ENCODE peak calls at places on chromosomes 16 and 17, in four cellular contexts. T, W, B and K are unnamed samples.

GRCh38 chr17:76447931-76448652 is 4.9 kb downstream of the UBE2O start:
- DNase-seq in T (peak), W (no peak), B (no peak), K (no peak)

GRCh38 chr17:68542698-68543463 is 30.7 kb downstream of the PRKAR1A start:
- DNase-seq in T (no peak), W (no peak), B (peak), K (no peak)

GRCh38 chr16:61149709-61150108 is 886.5 kb downstream of the CDH8 start:
- DNase-seq in T (no peak), W (no peak), B (no peak), K (no peak)

GRCh38 chr16:70523013-70523620 is at the start of gene COG4:
- DNase-seq in T (peak), W (peak), B (peak), K (peak)

GRCh38 chr16:89052191-89052787 is 41.4 kb upstream of the ACSF3 start:
- DNase-seq in T (no peak), W (no peak), B (peak), K (no peak)

GRCh38 chr17:42081516-42082129 is 16.6 kb downstream of the ZNF385C start:
- DNase-seq in T (no peak), W (no peak), B (no peak), K (no peak)

GRCh38 chr17:44095647-44096496 is 25.3 kb downstream of the G6PC3 start:
- DNase-seq in T (peak), W (peak), B (peak), K (no peak)

GRCh38 chr16:68503334-68503733 is 35.8 kb upstream of the ZFP90 start:
- DNase-seq in T (peak), W (no peak), B (peak), K (no peak)

GRCh38 chr16:24270721-24271120 is 14.6 kb downstream of the CACNG3 start:
- DNase-seq in T (no peak), W (no peak), B (no peak), K (no peak)

GRCh38 chr17:17930674-17931073 is 41.5 kb downstream of the TOM1L2 start:
- DNase-seq in T (no peak), W (no peak), B (no peak), K (no peak)

GRCh38 chr17:71572343-71572742 is 548.5 kb upstream of the SOX9 start:
- DNase-seq in T (no peak), W (no peak), B (peak), K (no peak)

GRCh38 chr17:12021604-12022003 is 927 bp downstream of the MAP2K4 start:
- DNase-seq in T (no peak), W (peak), B (no peak), K (no peak)

GRCh38 chr16:8866118-8866883 is 2.5 kb downstream of the CARHSP1 start:
- DNase-seq in T (no peak), W (no peak), B (no peak), K (no peak)

GRCh38 chr16:77117687-77118086 is 73.3 kb upstream of the MON1B start:
- DNase-seq in T (no peak), W (no peak), B (no peak), K (no peak)

GRCh38 chr16:47136101-47136820 is 7.5 kb downstream of the NETO2 start:
- DNase-seq in T (peak), W (no peak), B (peak), K (peak)

GRCh38 chr16:73126453-73126853 is 78.5 kb upstream of the ZFHX3 start:
- DNase-seq in T (peak), W (no peak), B (no peak), K (no peak)

GRCh38 chr17:29710891-29711418 is 88.2 kb upstream of the CORO6 start:
- DNase-seq in T (peak), W (no peak), B (peak), K (no peak)

GRCh38 chr16:1146409-1146808 is 6.5 kb upstream of the CACNA1H start:
- DNase-seq in T (no peak), W (no peak), B (no peak), K (no peak)

GRCh38 chr17:40399185-40399584 is 18.5 kb downstream of the TOP2A start:
- DNase-seq in T (peak), W (no peak), B (peak), K (peak)

GRCh38 chr17:78677303-78678219 is 100.4 kb upstream of the DNAH17 start:
- DNase-seq in T (no peak), W (no peak), B (peak), K (no peak)

GRCh38 chr16:12178251-12178990 is 201.9 kb downstream of the SNX29 start:
- DNase-seq in T (peak), W (no peak), B (no peak), K (no peak)

GRCh38 chr17:57911834-57912673 is 43.2 kb downstream of the CUEDC1 start:
- DNase-seq in T (no peak), W (no peak), B (peak), K (no peak)

GRCh38 chr17:12328204-12328603 is 307.5 kb downstream of the MAP2K4 start:
- DNase-seq in T (no peak), W (no peak), B (no peak), K (no peak)

GRCh38 chr17:9095390-9095789 is 74.1 kb downstream of the NTN1 start:
- DNase-seq in T (no peak), W (no peak), B (no peak), K (no peak)

GRCh38 chr16:28597692-28598261 is 927 bp upstream of the SULT1A2 start:
- DNase-seq in T (no peak), W (no peak), B (no peak), K (peak)

GRCh38 chr16:82801361-82801760 is 174.6 kb downstream of the CDH13 start:
- DNase-seq in T (peak), W (no peak), B (no peak), K (no peak)

GRCh38 chr17:37729905-37730304 is 15.0 kb downstream of the HNF1B start:
- DNase-seq in T (no peak), W (no peak), B (no peak), K (no peak)

GRCh38 chr16:22782299-22782698 is 31.7 kb upstream of the HS3ST2 start:
- DNase-seq in T (no peak), W (no peak), B (no peak), K (no peak)

GRCh38 chr16:89973654-89974335 is 25.2 kb downstream of the DEF8 start:
- DNase-seq in T (no peak), W (no peak), B (no peak), K (no peak)

GRCh38 chr17:39753514-39754160 is 15.9 kb downstream of the GRB7 start:
- DNase-seq in T (no peak), W (peak), B (peak), K (peak)

GRCh38 chr17:20998571-20999043 is 44.2 kb downstream of the USP22 start:
- DNase-seq in T (no peak), W (no peak), B (no peak), K (no peak)